ENCODE peak calls at places on chromosome 20, in nine cellular contexts. V, M, H, G, O, E, J, R and Q are unnamed samples.

GRCh38 chr20:54625497-54625896 is 150.1 kb downstream of the DOK5 start:
- DNase-seq in V (no peak), M (no peak), H (no peak), G (no peak), O (no peak), E (no peak), J (no peak), R (no peak), Q (no peak)

GRCh38 chr20:34472246-34472925 is 43.8 kb upstream of the DYNLRB1 start:
- DNase-seq in V (peak; percentile 7), M (no peak), H (no peak), G (no peak), O (peak; percentile 72), E (no peak), J (no peak), R (no peak), Q (no peak)

GRCh38 chr20:33816191-33816590 is 5.0 kb downstream of the CHMP4B start:
- DNase-seq in V (no peak), M (no peak), H (no peak), G (no peak), O (no peak), E (no peak), J (no peak), R (no peak), Q (no peak)

GRCh38 chr20:50627747-50628146 is 63.6 kb downstream of the RIPOR3 start:
- DNase-seq in V (no peak), M (no peak), H (no peak), G (no peak), O (no peak), E (no peak), J (no peak), R (no peak), Q (no peak)

GRCh38 chr20:1803216-1804128 is 91.7 kb upstream of the SIRPA start:
- DNase-seq in V (no peak), M (peak; percentile 75), H (peak; percentile 57), G (no peak), O (peak; percentile 59), E (no peak), J (no peak), R (peak; percentile 71), Q (peak; percentile 72)

GRCh38 chr20:38143646-38144554 is 21.2 kb downstream of the TGM2 start:
- DNase-seq in V (peak; percentile 73), M (peak; percentile 68), H (no peak), G (no peak), O (peak; percentile 70), E (no peak), J (peak; percentile 91), R (no peak), Q (no peak)

GRCh38 chr20:49705358-49705757 is 8.3 kb downstream of the B4GALT5 start:
- DNase-seq in V (no peak), M (no peak), H (no peak), G (peak; percentile 52), O (no peak), E (no peak), J (no peak), R (no peak), Q (no peak)

GRCh38 chr20:19056909-19057308 is 155.5 kb upstream of the SLC24A3 start:
- DNase-seq in V (peak; percentile 26), M (no peak), H (no peak), G (no peak), O (no peak), E (no peak), J (no peak), R (no peak), Q (no peak)

GRCh38 chr20:50728981-50729874 is 2.2 kb upstream of the PARD6B start:
- DNase-seq in V (peak; percentile 49), M (no peak), H (no peak), G (no peak), O (no peak), E (no peak), J (peak; percentile 75), R (no peak), Q (no peak)